ENCODE peak calls at places on chromosomes 16 and 17, in four cellular contexts. E is GM12878, R is fibroblast of lung, S is IMR-90. U is an unnamed sample.

GRCh38 chr17:29930399-29931010 is 477 bp upstream of the SSH2 start:
- DNase-seq in E (no peak), R (no peak), S (peak; percentile 41), U (no peak)

GRCh38 chr17:48748728-48749566 is 20.4 kb upstream of the HOXB13 start:
- DNase-seq in E (no peak), R (no peak), S (no peak), U (peak; percentile 62)

GRCh38 chr17:74737299-74738050 is 419 bp downstream of the RAB37 start:
- DNase-seq in E (no peak), R (peak; percentile 11), S (no peak), U (peak; percentile 86)

GRCh38 chr17:69335018-69335417 is 8.1 kb upstream of the ABCA5 start:
- DNase-seq in E (no peak), R (peak; percentile 39), S (peak; percentile 60), U (peak; percentile 73)

GRCh38 chr17:45906237-45906636 is 11.9 kb downstream of the MAPT start:
- DNase-seq in E (no peak), R (no peak), S (no peak), U (no peak)

GRCh38 chr17:77320046-77320445 is 179.3 kb downstream of the SEC14L1 start:
- DNase-seq in E (no peak), R (peak; percentile 42), S (peak; percentile 63), U (peak; percentile 55)

GRCh38 chr17:48054238-48055185 is 6.4 kb downstream of the NFE2L1 start:
- DNase-seq in E (no peak), R (peak; percentile 84), S (peak; percentile 60), U (peak; percentile 71)

GRCh38 chr16:11614587-11615175 is 28.0 kb upstream of the LITAF start:
- DNase-seq in E (no peak), R (peak; percentile 23), S (no peak), U (no peak)

GRCh38 chr16:63447121-63447520 is 1410.9 kb upstream of the CDH8 start:
- DNase-seq in E (no peak), R (no peak), S (no peak), U (no peak)

GRCh38 chr16:27690604-27691003 is 140.7 kb downstream of the KATNIP start:
- DNase-seq in E (no peak), R (peak; percentile 14), S (peak; percentile 5), U (no peak)

GRCh38 chr17:15649861-15650391 is 30.4 kb upstream of the FBXW10B start:
- DNase-seq in E (no peak), R (peak; percentile 60), S (peak; percentile 55), U (no peak)

GRCh38 chr17:3693829-3694231 is 2.1 kb downstream of the P2RX5 start:
- DNase-seq in E (peak; percentile 91), R (no peak), S (no peak), U (no peak)

GRCh38 chr17:28427372-28427771 is 21.4 kb upstream of the SLC46A1 start:
- DNase-seq in E (no peak), R (no peak), S (peak; percentile 33), U (no peak)

GRCh38 chr17:52758481-52758880 is 600.0 kb upstream of the CA10 start:
- DNase-seq in E (no peak), R (no peak), S (no peak), U (peak; percentile 4)

GRCh38 chr16:11036040-11036439 is 91.7 kb downstream of the CLEC16A start:
- DNase-seq in E (no peak), R (no peak), S (no peak), U (no peak)

GRCh38 chr17:41520821-41521521 is 2.3 kb upstream of the KRT15 start:
- DNase-seq in E (no peak), R (peak; percentile 36), S (no peak), U (no peak)

GRCh38 chr16:77169650-77170236 is 21.2 kb upstream of the MON1B start:
- DNase-seq in E (no peak), R (peak; percentile 5), S (peak; percentile 34), U (peak; percentile 43)

GRCh38 chr17:5364156-5364555 is 55.3 kb downstream of the NUP88 start:
- DNase-seq in E (no peak), R (peak; percentile 61), S (peak; percentile 83), U (peak; percentile 25)

GRCh38 chr17:40314557-40314953 is 5.6 kb downstream of the RARA start:
- DNase-seq in E (no peak), R (peak; percentile 92), S (peak; percentile 91), U (peak; percentile 97)

GRCh38 chr16:27764427-27764826 is 214.5 kb downstream of the KATNIP start:
- DNase-seq in E (no peak), R (no peak), S (no peak), U (peak; percentile 35)

GRCh38 chr16:81715358-81716196 is 63.5 kb upstream of the PLCG2 start:
- DNase-seq in E (peak; percentile 77), R (no peak), S (no peak), U (no peak)

GRCh38 chr16:81610144-81610842 is 165.7 kb downstream of the CMIP start:
- DNase-seq in E (no peak), R (peak; percentile 90), S (peak; percentile 84), U (peak; percentile 99)

GRCh38 chr17:19263621-19264010 is 26.4 kb downstream of the EPN2 start:
- DNase-seq in E (no peak), R (peak; percentile 70), S (peak; percentile 76), U (peak; percentile 80)

GRCh38 chr16:89705006-89705405 is 3.5 kb upstream of the SPATA2L start:
- DNase-seq in E (no peak), R (no peak), S (no peak), U (peak; percentile 78)

DNA sequence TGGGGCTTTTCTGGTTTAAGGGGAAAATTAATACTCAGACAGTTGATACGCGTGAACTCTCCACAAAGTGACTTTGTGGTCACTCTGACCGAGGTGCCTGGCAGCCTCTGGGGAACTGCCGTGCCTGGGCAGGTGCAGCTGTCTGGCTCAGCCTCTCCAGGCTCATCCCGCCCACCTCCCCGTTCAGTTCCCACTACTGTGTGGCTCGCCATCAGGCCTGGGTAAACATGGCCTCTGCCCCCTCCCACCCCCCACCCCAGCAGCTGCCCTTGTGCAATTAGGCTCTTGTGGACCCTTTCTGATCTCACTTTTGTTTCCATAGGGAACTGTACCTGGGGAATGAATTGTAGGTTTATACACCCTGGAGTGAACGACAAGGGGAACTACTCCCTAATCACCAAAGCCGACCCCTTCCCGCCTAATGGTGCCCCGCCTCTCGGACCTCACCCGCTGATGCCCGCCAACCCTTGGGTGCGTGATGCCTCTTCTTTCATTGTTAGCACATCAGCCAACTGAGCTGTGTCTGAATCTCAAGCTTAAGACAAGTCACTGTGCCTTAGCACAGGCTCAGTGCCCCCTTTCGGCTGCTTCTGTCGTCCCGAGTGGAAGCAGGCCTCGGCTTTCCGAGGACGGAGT is 27.8 kb downstream of the ZC3H18 start:
- DNase-seq in E (no peak), R (no peak), S (no peak), U (peak; percentile 36)
- H4K20me1 ChIP-seq in E (no peaks in the 10 kb centered on the region), R (no peaks in the 10 kb centered on the region), S (peaks cover 29% of the 10 kb centered on the region), U (peaks cover 9% of the 10 kb centered on the region)

GRCh38 chr17:2071024-2071385 is 16.1 kb downstream of the HIC1 start:
- DNase-seq in E (no peak), R (no peak), S (no peak), U (peak; percentile 47)

GRCh38 chr17:2071421-2072281 is 16.7 kb downstream of the HIC1 start:
- DNase-seq in E (no peak), R (peak; percentile 76), S (peak; percentile 93), U (peak; percentile 90)

GRCh38 chr17:2068101-2068518 is 13.2 kb downstream of the HIC1 start:
- DNase-seq in E (no peak), R (peak; percentile 98), S (peak; percentile 90), U (peak; percentile 87)

GRCh38 chr17:2068589-2069051 is 13.7 kb downstream of the HIC1 start:
- DNase-seq in E (no peak), R (peak; percentile 92), S (peak; percentile 90), U (peak; percentile 63)

GRCh38 chr17:2070241-2071023 is 15.5 kb downstream of the HIC1 start:
- DNase-seq in E (peak; percentile 96), R (no peak), S (no peak), U (peak; percentile 56)
- H3K4me1 ChIP-seq in E (peaks cover 43% of the 10 kb centered on the region), R (peaks cover 64% of the 10 kb centered on the region), S (peaks cover 60% of the 10 kb centered on the region), U (peaks cover 54% of the 10 kb centered on the region)

GRCh38 chr17:81682565-81683207 is 911 bp downstream of the ARL16 start:
- DNase-seq in E (no peak), R (peak; percentile 8), S (peak; percentile 28), U (peak; percentile 86)
- H4K20me1 ChIP-seq in E (peaks cover 8% of the 10 kb centered on the region), R (peaks cover 2% of the 10 kb centered on the region), S (peaks cover 38% of the 10 kb centered on the region), U (peaks cover 41% of the 10 kb centered on the region)

GRCh38 chr17:57438031-57438731 is 181.9 kb downstream of the MSI2 start:
- DNase-seq in E (no peak), R (no peak), S (no peak), U (no peak)
- H3K4me1 ChIP-seq in E (peaks cover 47% of the 10 kb centered on the region), R (no peaks in the 10 kb centered on the region), S (peaks cover 28% of the 10 kb centered on the region), U (peaks cover 11% of the 10 kb centered on the region)

GRCh38 chr16:22318690-22319358 is 21.6 kb downstream of the POLR3E start:
- DNase-seq in E (no peak), R (no peak), S (peak; percentile 22), U (peak; percentile 85)

GRCh38 chr16:22315979-22316378 is 18.8 kb downstream of the POLR3E start:
- DNase-seq in E (no peak), R (no peak), S (no peak), U (no peak)

GRCh38 chr16:22317001-22317530 is 19.9 kb downstream of the POLR3E start:
- DNase-seq in E (no peak), R (no peak), S (no peak), U (peak; percentile 68)

GRCh38 chr16:22316411-22316811 is 19.2 kb downstream of the POLR3E start:
- DNase-seq in E (no peak), R (no peak), S (no peak), U (no peak)

DNA sequence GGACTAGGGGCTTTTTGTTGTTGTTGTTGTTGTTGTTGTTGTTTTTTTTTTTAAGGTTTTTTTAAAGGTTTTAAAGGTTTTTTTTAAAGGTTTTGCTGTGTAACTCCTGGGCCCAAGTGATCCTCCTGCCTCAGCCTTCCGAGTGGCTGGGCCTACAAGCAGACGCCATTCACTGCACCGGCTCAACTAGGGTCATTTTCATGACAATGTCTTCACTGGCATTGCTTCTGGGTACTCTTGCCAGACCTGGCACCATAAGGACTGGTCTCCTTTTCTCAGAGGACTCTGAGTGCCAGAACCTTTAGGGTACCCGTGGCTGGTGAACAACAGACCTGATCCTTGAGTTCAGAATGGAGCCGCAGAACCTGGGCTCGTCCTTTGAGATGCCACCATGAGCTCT is 20.4 kb downstream of the POLR3E start:
- DNase-seq in E (no peak), R (no peak), S (no peak), U (peak; percentile 21)
- H4K20me1 ChIP-seq in E (no peaks in the 10 kb centered on the region), R (no peaks in the 10 kb centered on the region), S (peaks cover 15% of the 10 kb centered on the region), U (peaks cover 17% of the 10 kb centered on the region)

GRCh38 chr17:50271173-50271750 is 3.0 kb upstream of the TMEM92 start:
- DNase-seq in E (no peak), R (no peak), S (peak; percentile 23), U (peak; percentile 86)
- H3K4me1 ChIP-seq in E (no peaks in the 10 kb centered on the region), R (peaks cover 32% of the 10 kb centered on the region), S (peaks cover 56% of the 10 kb centered on the region), U (peaks cover 65% of the 10 kb centered on the region)

GRCh38 chr16:2702871-2703745 is 16.9 kb downstream of the PRSS27 start:
- DNase-seq in E (no peak), R (no peak), S (no peak), U (peak; percentile 83)
- H4K20me1 ChIP-seq in E (no peaks in the 10 kb centered on the region), R (no peaks in the 10 kb centered on the region), S (no peaks in the 10 kb centered on the region), U (peaks cover 41% of the 10 kb centered on the region)

U was measured in osteoblast.